ENCODE peak calls at places on chromosomes 12 and 14, in seven cellular contexts. One of them, this sample, is unnamed.

GRCh38 chr14:92914087-92914656 is 8.8 kb upstream of the CHGA start:
- DNase-seq in brain microvascular endothelial cell: no peak
- DNase-seq in bronchial epithelial cell: peak; percentile 24
- DNase-seq in fibroblast of the aortic adventitia: peak; percentile 28
- DNase-seq in dorsolateral prefrontal cortex: no peak
- DNase-seq in body of pancreas: peak; percentile 37
- DNase-seq in astrocyte of the spinal cord: peak; percentile 5
- DNase-seq in this sample: peak; percentile 19

GRCh38 chr12:8644345-8645248 is 18.0 kb downstream of the MFAP5 start:
- DNase-seq in brain microvascular endothelial cell: no peak
- DNase-seq in bronchial epithelial cell: peak; percentile 88
- DNase-seq in fibroblast of the aortic adventitia: no peak
- DNase-seq in dorsolateral prefrontal cortex: no peak
- DNase-seq in body of pancreas: no peak
- DNase-seq in astrocyte of the spinal cord: no peak
- DNase-seq in this sample: no peak

GRCh38 chr14:93029417-93029816 is 86.3 kb downstream of the ITPK1 start:
- DNase-seq in brain microvascular endothelial cell: no peak
- DNase-seq in bronchial epithelial cell: no peak
- DNase-seq in fibroblast of the aortic adventitia: no peak
- DNase-seq in dorsolateral prefrontal cortex: no peak
- DNase-seq in body of pancreas: no peak
- DNase-seq in astrocyte of the spinal cord: no peak
- DNase-seq in this sample: no peak

GRCh38 chr12:14239350-14239934 is 126.0 kb upstream of the ATF7IP start:
- DNase-seq in brain microvascular endothelial cell: peak; percentile 31
- DNase-seq in bronchial epithelial cell: no peak
- DNase-seq in fibroblast of the aortic adventitia: peak; percentile 33
- DNase-seq in dorsolateral prefrontal cortex: no peak
- DNase-seq in body of pancreas: no peak
- DNase-seq in astrocyte of the spinal cord: peak; percentile 24
- DNase-seq in this sample: peak; percentile 37

GRCh38 chr14:68376067-68376810 is 416.6 kb downstream of the ZFP36L1 start:
- DNase-seq in brain microvascular endothelial cell: no peak
- DNase-seq in bronchial epithelial cell: no peak
- DNase-seq in fibroblast of the aortic adventitia: peak; percentile 60
- DNase-seq in dorsolateral prefrontal cortex: no peak
- DNase-seq in body of pancreas: no peak
- DNase-seq in astrocyte of the spinal cord: peak; percentile 55
- DNase-seq in this sample: no peak

GRCh38 chr12:55718020-55718419 is 2.2 kb upstream of the RDH5 start:
- DNase-seq in brain microvascular endothelial cell: no peak
- DNase-seq in bronchial epithelial cell: no peak
- DNase-seq in fibroblast of the aortic adventitia: no peak
- DNase-seq in dorsolateral prefrontal cortex: no peak
- DNase-seq in body of pancreas: no peak
- DNase-seq in astrocyte of the spinal cord: no peak
- DNase-seq in this sample: no peak

GRCh38 chr12:117564885-117565284 is 203.5 kb upstream of the NOS1 start:
- DNase-seq in brain microvascular endothelial cell: no peak
- DNase-seq in bronchial epithelial cell: no peak
- DNase-seq in fibroblast of the aortic adventitia: no peak
- DNase-seq in dorsolateral prefrontal cortex: peak; percentile 15
- DNase-seq in body of pancreas: no peak
- DNase-seq in astrocyte of the spinal cord: peak; percentile 19
- DNase-seq in this sample: peak; percentile 2

GRCh38 chr12:54273981-54274380 is 5.9 kb downstream of the CBX5 start:
- DNase-seq in brain microvascular endothelial cell: no peak
- DNase-seq in bronchial epithelial cell: no peak
- DNase-seq in fibroblast of the aortic adventitia: no peak
- DNase-seq in dorsolateral prefrontal cortex: no peak
- DNase-seq in body of pancreas: no peak
- DNase-seq in astrocyte of the spinal cord: peak; percentile 31
- DNase-seq in this sample: no peak

GRCh38 chr12:50458606-50459005 is 46.2 kb upstream of the DIP2B start:
- DNase-seq in brain microvascular endothelial cell: no peak
- DNase-seq in bronchial epithelial cell: peak; percentile 17
- DNase-seq in fibroblast of the aortic adventitia: peak; percentile 39
- DNase-seq in dorsolateral prefrontal cortex: no peak
- DNase-seq in body of pancreas: no peak
- DNase-seq in astrocyte of the spinal cord: peak; percentile 10
- DNase-seq in this sample: peak; percentile 40

GRCh38 chr14:20808084-20808483 is 5.4 kb upstream of the RNASE1 start:
- DNase-seq in brain microvascular endothelial cell: no peak
- DNase-seq in bronchial epithelial cell: no peak
- DNase-seq in fibroblast of the aortic adventitia: no peak
- DNase-seq in dorsolateral prefrontal cortex: no peak
- DNase-seq in body of pancreas: no peak
- DNase-seq in astrocyte of the spinal cord: no peak
- DNase-seq in this sample: no peak

GRCh38 chr12:117889098-117889497 is 79.7 kb downstream of the KSR2 start:
- DNase-seq in brain microvascular endothelial cell: no peak
- DNase-seq in bronchial epithelial cell: no peak
- DNase-seq in fibroblast of the aortic adventitia: no peak
- DNase-seq in dorsolateral prefrontal cortex: no peak
- DNase-seq in body of pancreas: no peak
- DNase-seq in astrocyte of the spinal cord: no peak
- DNase-seq in this sample: no peak

GRCh38 chr12:66446276-66446675 is 144.0 kb downstream of the HELB start:
- DNase-seq in brain microvascular endothelial cell: no peak
- DNase-seq in bronchial epithelial cell: no peak
- DNase-seq in fibroblast of the aortic adventitia: no peak
- DNase-seq in dorsolateral prefrontal cortex: no peak
- DNase-seq in body of pancreas: no peak
- DNase-seq in astrocyte of the spinal cord: no peak
- DNase-seq in this sample: no peak
- TF ChIP-seq CTCF in brain microvascular endothelial cell: no peak
- TF ChIP-seq CTCF in bronchial epithelial cell: no peak
- TF ChIP-seq CTCF in fibroblast of the aortic adventitia: no peak
- TF ChIP-seq CTCF in dorsolateral prefrontal cortex: no peak
- TF ChIP-seq CTCF in body of pancreas: no peak
- TF ChIP-seq CTCF in astrocyte of the spinal cord: no peak
- TF ChIP-seq CTCF in this sample: no peak

DNA sequence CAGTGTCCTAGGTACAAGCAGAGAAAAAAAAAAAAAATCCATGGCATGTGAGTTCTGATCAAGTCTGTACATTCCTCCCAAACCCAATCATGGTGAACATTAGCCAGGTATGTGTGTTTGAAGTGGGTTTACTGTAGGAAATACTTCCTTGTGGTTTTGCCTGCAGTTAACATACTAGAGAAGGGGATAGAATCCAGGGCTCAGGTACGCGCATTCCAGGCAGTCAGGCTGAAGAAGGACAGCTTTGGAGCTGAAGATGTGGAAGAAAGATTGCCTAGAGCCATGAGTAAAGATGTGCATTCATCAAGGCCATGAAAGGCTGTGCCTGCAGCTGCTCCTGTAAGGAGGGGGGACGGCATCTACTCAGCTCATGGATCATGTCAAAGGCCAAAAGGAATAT is 88.2 kb upstream of the NTF3 start:
- DNase-seq in brain microvascular endothelial cell: no peak
- DNase-seq in bronchial epithelial cell: no peak
- DNase-seq in fibroblast of the aortic adventitia: no peak
- DNase-seq in dorsolateral prefrontal cortex: no peak
- DNase-seq in body of pancreas: no peak
- DNase-seq in astrocyte of the spinal cord: no peak
- DNase-seq in this sample: no peak
- H3K4me3 ChIP-seq in brain microvascular endothelial cell: no peak overlapping the region
- H3K4me3 ChIP-seq in bronchial epithelial cell: no peak overlapping the region
- H3K4me3 ChIP-seq in fibroblast of the aortic adventitia: no peak overlapping the region
- H3K4me3 ChIP-seq in dorsolateral prefrontal cortex: no peak overlapping the region
- H3K4me3 ChIP-seq in body of pancreas: no peak overlapping the region
- H3K4me3 ChIP-seq in astrocyte of the spinal cord: no peak overlapping the region
- H3K4me3 ChIP-seq in this sample: no peak overlapping the region

GRCh38 chr12:113392563-113392962 is 11.1 kb downstream of the SDS start:
- DNase-seq in brain microvascular endothelial cell: no peak
- DNase-seq in bronchial epithelial cell: no peak
- DNase-seq in fibroblast of the aortic adventitia: no peak
- DNase-seq in dorsolateral prefrontal cortex: no peak
- DNase-seq in body of pancreas: no peak
- DNase-seq in astrocyte of the spinal cord: no peak
- DNase-seq in this sample: no peak
- TF ChIP-seq CTCF in brain microvascular endothelial cell: no peak
- TF ChIP-seq CTCF in bronchial epithelial cell: no peak
- TF ChIP-seq CTCF in fibroblast of the aortic adventitia: no peak
- TF ChIP-seq CTCF in dorsolateral prefrontal cortex: no peak
- TF ChIP-seq CTCF in body of pancreas: no peak
- TF ChIP-seq CTCF in astrocyte of the spinal cord: no peak
- TF ChIP-seq CTCF in this sample: no peak

GRCh38 chr12:49020441-49020840 is 1.9 kb upstream of the PRKAG1 start:
- DNase-seq in brain microvascular endothelial cell: no peak
- DNase-seq in bronchial epithelial cell: no peak
- DNase-seq in fibroblast of the aortic adventitia: no peak
- DNase-seq in dorsolateral prefrontal cortex: no peak
- DNase-seq in body of pancreas: no peak
- DNase-seq in astrocyte of the spinal cord: no peak
- DNase-seq in this sample: no peak

GRCh38 chr12:49024543-49024942 is 6.0 kb upstream of the PRKAG1 start:
- DNase-seq in brain microvascular endothelial cell: no peak
- DNase-seq in bronchial epithelial cell: no peak
- DNase-seq in fibroblast of the aortic adventitia: no peak
- DNase-seq in dorsolateral prefrontal cortex: no peak
- DNase-seq in body of pancreas: no peak
- DNase-seq in astrocyte of the spinal cord: no peak
- DNase-seq in this sample: no peak

GRCh38 chr12:49023812-49024211 is 5.2 kb upstream of the PRKAG1 start:
- DNase-seq in brain microvascular endothelial cell: no peak
- DNase-seq in bronchial epithelial cell: no peak
- DNase-seq in fibroblast of the aortic adventitia: no peak
- DNase-seq in dorsolateral prefrontal cortex: no peak
- DNase-seq in body of pancreas: no peak
- DNase-seq in astrocyte of the spinal cord: no peak
- DNase-seq in this sample: no peak

GRCh38 chr12:49021292-49021915 is 2.8 kb upstream of the PRKAG1 start:
- DNase-seq in brain microvascular endothelial cell: no peak
- DNase-seq in bronchial epithelial cell: no peak
- DNase-seq in fibroblast of the aortic adventitia: no peak
- DNase-seq in dorsolateral prefrontal cortex: no peak
- DNase-seq in body of pancreas: no peak
- DNase-seq in astrocyte of the spinal cord: no peak
- DNase-seq in this sample: no peak

GRCh38 chr12:49022558-49023178 is 4.1 kb upstream of the PRKAG1 start:
- DNase-seq in brain microvascular endothelial cell: no peak
- DNase-seq in bronchial epithelial cell: no peak
- DNase-seq in fibroblast of the aortic adventitia: no peak
- DNase-seq in dorsolateral prefrontal cortex: no peak
- DNase-seq in body of pancreas: no peak
- DNase-seq in astrocyte of the spinal cord: no peak
- DNase-seq in this sample: no peak
- H3K4me3 ChIP-seq in brain microvascular endothelial cell: no peak overlapping the region
- H3K4me3 ChIP-seq in bronchial epithelial cell: no peak overlapping the region
- H3K4me3 ChIP-seq in fibroblast of the aortic adventitia: no peak overlapping the region
- H3K4me3 ChIP-seq in dorsolateral prefrontal cortex: no peak overlapping the region
- H3K4me3 ChIP-seq in body of pancreas: no peak overlapping the region
- H3K4me3 ChIP-seq in astrocyte of the spinal cord: no peak overlapping the region
- H3K4me3 ChIP-seq in this sample: no peak overlapping the region

GRCh38 chr12:2439332-2440100 is 355.3 kb upstream of the FKBP4 start:
- DNase-seq in brain microvascular endothelial cell: no peak
- DNase-seq in bronchial epithelial cell: no peak
- DNase-seq in fibroblast of the aortic adventitia: no peak
- DNase-seq in dorsolateral prefrontal cortex: no peak
- DNase-seq in body of pancreas: no peak
- DNase-seq in astrocyte of the spinal cord: no peak
- DNase-seq in this sample: no peak
- TF ChIP-seq CTCF in brain microvascular endothelial cell: no peak
- TF ChIP-seq CTCF in bronchial epithelial cell: no peak
- TF ChIP-seq CTCF in fibroblast of the aortic adventitia: no peak
- TF ChIP-seq CTCF in dorsolateral prefrontal cortex: no peak
- TF ChIP-seq CTCF in body of pancreas: no peak
- TF ChIP-seq CTCF in astrocyte of the spinal cord: no peak
- TF ChIP-seq CTCF in this sample: no peak

GRCh38 chr12:48027183-48028002 is 23.1 kb upstream of the COL2A1 start:
- DNase-seq in brain microvascular endothelial cell: no peak
- DNase-seq in bronchial epithelial cell: no peak
- DNase-seq in fibroblast of the aortic adventitia: no peak
- DNase-seq in dorsolateral prefrontal cortex: no peak
- DNase-seq in body of pancreas: no peak
- DNase-seq in astrocyte of the spinal cord: no peak
- DNase-seq in this sample: no peak
- H3K4me3 ChIP-seq in brain microvascular endothelial cell: no peak overlapping the region
- H3K4me3 ChIP-seq in bronchial epithelial cell: no peak overlapping the region
- H3K4me3 ChIP-seq in fibroblast of the aortic adventitia: no peak overlapping the region
- H3K4me3 ChIP-seq in dorsolateral prefrontal cortex: no peak overlapping the region
- H3K4me3 ChIP-seq in body of pancreas: no peak overlapping the region
- H3K4me3 ChIP-seq in astrocyte of the spinal cord: no peak overlapping the region
- H3K4me3 ChIP-seq in this sample: no peak overlapping the region

DNA sequence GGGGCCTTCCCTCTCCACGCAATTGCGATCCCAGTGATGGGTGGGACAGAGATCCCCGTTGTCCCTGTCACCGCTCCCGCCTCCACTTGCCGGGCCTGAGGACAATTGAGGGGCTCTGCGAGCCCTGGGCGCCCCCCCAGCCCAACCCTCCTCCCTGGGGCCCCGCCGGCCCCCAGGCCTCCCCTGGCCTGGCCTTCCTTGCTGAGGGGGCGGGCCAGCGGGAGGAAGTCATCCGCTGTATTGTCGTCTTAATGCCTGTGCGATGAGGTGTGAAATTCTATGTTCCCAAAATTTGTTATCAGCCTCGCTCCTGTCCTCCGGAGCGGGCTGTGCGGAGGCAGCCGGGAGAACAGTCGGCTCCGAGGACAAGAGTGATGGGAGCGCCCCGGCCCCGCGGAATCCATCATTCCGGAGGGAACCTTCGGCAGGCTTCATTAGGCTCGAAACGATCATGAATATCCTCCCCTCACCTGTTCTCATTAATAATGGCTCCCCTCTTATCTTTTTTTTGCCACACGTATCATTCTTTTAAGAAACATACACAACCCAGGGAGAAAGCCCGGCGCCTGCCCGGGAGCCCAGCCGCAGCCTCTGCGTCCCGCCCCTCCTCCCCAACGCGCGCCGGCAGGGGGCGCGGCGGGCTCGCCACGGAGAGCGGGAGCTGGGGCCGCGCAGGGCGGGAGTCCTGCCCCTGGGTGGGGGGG is 17.3 kb upstream of the DLK1 start:
- DNase-seq in brain microvascular endothelial cell: no peak
- DNase-seq in bronchial epithelial cell: no peak
- DNase-seq in fibroblast of the aortic adventitia: peak; percentile 31
- DNase-seq in dorsolateral prefrontal cortex: peak; percentile 21
- DNase-seq in body of pancreas: no peak
- DNase-seq in astrocyte of the spinal cord: peak; percentile 33
- DNase-seq in this sample: peak; percentile 36
- TF ChIP-seq CTCF in brain microvascular endothelial cell: peak; percentile 38
- TF ChIP-seq CTCF in bronchial epithelial cell: peak; percentile 59
- TF ChIP-seq CTCF in fibroblast of the aortic adventitia: peak; percentile 48
- TF ChIP-seq CTCF in dorsolateral prefrontal cortex: peak; percentile 49
- TF ChIP-seq CTCF in body of pancreas: peak; percentile 29
- TF ChIP-seq CTCF in astrocyte of the spinal cord: peak; percentile 72
- TF ChIP-seq CTCF in this sample: peak; percentile 40

GRCh38 chr12:89710873-89711179 is 2.2 kb upstream of the ATP2B1 start:
- DNase-seq in brain microvascular endothelial cell: no peak
- DNase-seq in bronchial epithelial cell: no peak
- DNase-seq in fibroblast of the aortic adventitia: no peak
- DNase-seq in dorsolateral prefrontal cortex: no peak
- DNase-seq in body of pancreas: no peak
- DNase-seq in astrocyte of the spinal cord: peak; percentile 17
- DNase-seq in this sample: no peak
- H3K4me3 ChIP-seq in brain microvascular endothelial cell: peak overlapping the region; percentile 83
- H3K4me3 ChIP-seq in bronchial epithelial cell: no peak overlapping the region
- H3K4me3 ChIP-seq in fibroblast of the aortic adventitia: peak overlapping the region; percentile 87
- H3K4me3 ChIP-seq in dorsolateral prefrontal cortex: peak overlapping the region; percentile 93
- H3K4me3 ChIP-seq in body of pancreas: no peak overlapping the region
- H3K4me3 ChIP-seq in astrocyte of the spinal cord: no peak overlapping the region
- H3K4me3 ChIP-seq in this sample: peak overlapping the region; percentile 30

GRCh38 chr12:57085999-57086950 is 2.6 kb upstream of the NAB2 start:
- DNase-seq in brain microvascular endothelial cell: peak; percentile 66
- DNase-seq in bronchial epithelial cell: peak; percentile 73
- DNase-seq in fibroblast of the aortic adventitia: peak; percentile 82
- DNase-seq in dorsolateral prefrontal cortex: peak; percentile 77
- DNase-seq in body of pancreas: peak; percentile 43
- DNase-seq in astrocyte of the spinal cord: peak; percentile 81
- DNase-seq in this sample: peak; percentile 82
- TF ChIP-seq CTCF in brain microvascular endothelial cell: peak; percentile 56
- TF ChIP-seq CTCF in bronchial epithelial cell: peak; percentile 19
- TF ChIP-seq CTCF in fibroblast of the aortic adventitia: peak; percentile 49
- TF ChIP-seq CTCF in dorsolateral prefrontal cortex: no peak
- TF ChIP-seq CTCF in body of pancreas: peak; percentile 24
- TF ChIP-seq CTCF in astrocyte of the spinal cord: peak; percentile 56
- TF ChIP-seq CTCF in this sample: peak; percentile 56

This sample was measured in choroid plexus epithelial cell.